ENCODE peak calls at places on chromosome 21, in six cellular contexts. V, U, N, J, I and C are unnamed samples.

GRCh38 chr21:21010698-21011097 is 12.5 kb downstream of the NCAM2 start:
- DNase-seq in N (no peak), V (no peak), J (no peak), I (no peak), U (no peak), C (no peak)

GRCh38 chr21:42988234-42988965 is 14.0 kb downstream of the PKNOX1 start:
- DNase-seq in I (no peak), N (no peak), J (no peak), V (peak), U (no peak), C (no peak)

GRCh38 chr21:34074283-34075098 is 1.1 kb downstream of the MRPS6 start:
- DNase-seq in U (no peak), I (peak), N (no peak), V (peak), J (peak), C (peak)

GRCh38 chr21:32132911-32133310 is 145.9 kb downstream of the MIS18A start:
- DNase-seq in I (no peak), U (no peak), N (no peak), V (no peak), J (no peak), C (no peak)

GRCh38 chr21:36397606-36398005 is 12.4 kb downstream of the CHAF1B start:
- DNase-seq in N (no peak), U (no peak), J (no peak), V (no peak), I (no peak), C (no peak)

GRCh38 chr21:36747114-36747814 is 48.3 kb downstream of the SIM2 start:
- DNase-seq in U (no peak), J (peak), N (no peak), I (no peak), V (no peak), C (no peak)

GRCh38 chr21:38817371-38818335 is 11.9 kb downstream of the ETS2 start:
- DNase-seq in V (peak), I (no peak), U (no peak), N (peak), J (no peak), C (no peak)

GRCh38 chr21:45590726-45591618 is 48.7 kb upstream of the SLC19A1 start:
- DNase-seq in U (peak), J (peak), V (no peak), I (no peak), N (peak), C (no peak)